ENCODE peak calls at places on chromosome 1, in four cellular contexts. X is K562, R is H1, J is HepG2. M is an unnamed sample.

GRCh38 chr1:39076127-39076798 is 50.1 kb downstream of the NDUFS5 start:
- DNase-seq in J (peak; percentile 81), X (peak; percentile 9), R (no peak), M (no peak)

GRCh38 chr1:55259906-55260608 is 44.9 kb upstream of the USP24 start:
- DNase-seq in J (no peak), R (no peak), X (no peak), M (peak; percentile 39)

GRCh38 chr1:38570576-38570975 is 289.0 kb downstream of the RRAGC start:
- DNase-seq in J (no peak), R (no peak), X (no peak), M (no peak)

GRCh38 chr1:169046671-169047070 is 59.8 kb upstream of the ATP1B1 start:
- DNase-seq in X (no peak), R (no peak), J (no peak), M (no peak)

GRCh38 chr1:47569681-47570470 is 132.0 kb downstream of the FOXD2 start:
- DNase-seq in R (no peak), J (peak; percentile 64), X (no peak), M (no peak)

GRCh38 chr1:2344121-2344681 is 47.2 kb downstream of the MORN1 start:
- DNase-seq in R (no peak), J (no peak), X (no peak), M (no peak)

GRCh38 chr1:43300661-43301094 is at the start of gene TIE1:
- DNase-seq in X (no peak), J (no peak), R (no peak), M (no peak)

GRCh38 chr1:246591504-246591903 is 25.2 kb downstream of the CNST start:
- DNase-seq in R (no peak), J (no peak), X (no peak), M (peak; percentile 67)

GRCh38 chr1:181178241-181178640 is 89.7 kb downstream of the IER5 start:
- DNase-seq in J (no peak), R (no peak), X (no peak), M (no peak)

GRCh38 chr1:160665330-160666078 is 18.7 kb upstream of the SLAMF1 start:
- DNase-seq in R (no peak), J (no peak), X (peak; percentile 29), M (no peak)

GRCh38 chr1:212364985-212365384 is 49.7 kb downstream of the PACC1 start:
- DNase-seq in J (no peak), R (no peak), X (no peak), M (no peak)

GRCh38 chr1:35533596-35533995 is 23.6 kb downstream of the KIAA0319L start:
- DNase-seq in X (peak; percentile 28), R (no peak), J (no peak), M (no peak)

GRCh38 chr1:173356211-173356762 is 120.8 kb upstream of the PRDX6 start:
- DNase-seq in R (no peak), J (no peak), X (no peak), M (peak; percentile 21)

GRCh38 chr1:5992814-5993552 is 758 bp upstream of the NPHP4 start:
- DNase-seq in X (peak; percentile 80), J (no peak), R (no peak), M (no peak)

GRCh38 chr1:220528049-220528678 is at the start of gene MARK1:
- DNase-seq in J (no peak), R (peak; percentile 70), X (peak; percentile 20), M (no peak)

GRCh38 chr1:27634166-27634981 is 611 bp downstream of the FGR start:
- DNase-seq in X (peak; percentile 68), J (no peak), R (peak; percentile 67), M (no peak)

GRCh38 chr1:64882574-64883255 is 83.6 kb downstream of the JAK1 start:
- DNase-seq in X (no peak), J (no peak), R (peak; percentile 33), M (no peak)

GRCh38 chr1:47935163-47935562 is 62.0 kb downstream of the TRABD2B start:
- DNase-seq in R (no peak), J (no peak), X (no peak), M (no peak)

GRCh38 chr1:181152892-181153633 is 64.6 kb downstream of the IER5 start:
- DNase-seq in J (no peak), X (peak; percentile 90), R (no peak), M (no peak)

GRCh38 chr1:6448749-6449631 is 17.0 kb downstream of the TNFRSF25 start:
- DNase-seq in R (peak; percentile 86), J (peak; percentile 50), X (peak; percentile 71), M (no peak)

GRCh38 chr1:65417729-65418128 is 2.7 kb upstream of the LEPR start:
- DNase-seq in R (no peak), J (no peak), X (no peak), M (no peak)

GRCh38 chr1:159000627-159001026 is 9.1 kb upstream of the IFI16 start:
- DNase-seq in R (no peak), X (no peak), J (no peak), M (no peak)

GRCh38 chr1:40161888-40162397 is 756 bp downstream of the RLF start:
- DNase-seq in J (no peak), R (no peak), X (peak; percentile 18), M (no peak)

GRCh38 chr1:234093741-234094140 is 189.3 kb downstream of the SLC35F3 start:
- DNase-seq in J (no peak), X (no peak), R (no peak), M (no peak)

GRCh38 chr1:212700892-212701819 is 1.5 kb upstream of the BATF3 start:
- DNase-seq in J (no peak), R (peak; percentile 63), X (peak; percentile 11), M (no peak)

GRCh38 chr1:209585672-209586071 is 2.2 kb downstream of the CAMK1G start:
- DNase-seq in J (no peak), X (no peak), R (peak; percentile 66), M (no peak)

GRCh38 chr1:81681570-81681969 is 119.2 kb upstream of the ADGRL2 start:
- DNase-seq in R (no peak), J (no peak), X (no peak), M (no peak)

GRCh38 chr1:10575616-10576015 is 100.9 kb downstream of the PEX14 start:
- DNase-seq in R (no peak), X (no peak), J (no peak), M (no peak)

DNA sequence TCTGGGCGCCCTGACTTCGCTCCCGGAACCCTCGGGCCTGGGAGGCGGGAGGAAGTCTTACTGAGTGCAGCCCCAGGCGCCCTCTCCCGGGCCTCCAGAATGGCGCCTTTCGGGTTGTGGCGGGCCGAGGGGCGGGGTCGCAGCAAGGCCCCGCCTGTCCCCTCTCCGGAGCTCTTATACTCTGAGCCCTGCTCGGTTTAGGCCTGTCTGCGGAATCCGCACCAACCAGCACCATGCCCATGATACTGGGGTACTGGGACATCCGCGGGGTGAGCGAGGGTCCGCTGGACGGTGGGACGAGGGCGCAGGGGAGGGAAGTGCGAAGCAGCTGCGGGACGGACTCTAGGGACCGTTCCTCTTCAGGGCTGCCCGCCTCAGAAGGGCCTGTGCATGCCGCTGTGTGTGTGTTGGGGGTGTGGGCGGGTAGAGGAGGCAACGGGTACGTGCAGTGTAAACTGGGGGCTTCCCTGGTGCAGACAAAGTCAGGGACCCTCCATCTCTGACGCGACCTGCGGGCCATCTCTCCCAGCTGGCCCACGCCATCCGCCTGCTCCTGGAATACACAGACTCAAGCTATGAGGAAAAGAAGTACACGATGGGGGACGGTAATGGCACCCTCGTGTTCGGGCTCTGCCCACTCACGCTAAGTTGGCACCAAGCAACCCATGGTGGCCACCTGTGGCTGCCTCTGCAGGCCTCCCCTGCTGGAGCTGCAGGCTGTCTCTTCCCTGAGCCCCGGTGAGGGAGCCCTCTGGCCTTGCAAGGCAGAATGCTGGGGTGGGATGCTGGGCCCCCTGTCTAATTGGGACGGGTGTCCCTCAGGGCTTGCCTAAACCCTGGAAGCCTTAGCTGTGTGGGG is at the start of gene GSTM1:
- DNase-seq in R (peak; percentile 89), J (no peak), X (no peak), M (peak; percentile 25)
- TF ChIP-seq BRCA1 in R (no peak), J (no peak), X (no peak), M (no peak)

GRCh38 chr1:204738506-204738905 is 53.0 kb upstream of the LRRN2 start:
- DNase-seq in X (no peak), J (no peak), R (no peak), M (no peak)
- TF ChIP-seq BRCA1 in X (no peak), J (no peak), R (no peak), M (no peak)

DNA sequence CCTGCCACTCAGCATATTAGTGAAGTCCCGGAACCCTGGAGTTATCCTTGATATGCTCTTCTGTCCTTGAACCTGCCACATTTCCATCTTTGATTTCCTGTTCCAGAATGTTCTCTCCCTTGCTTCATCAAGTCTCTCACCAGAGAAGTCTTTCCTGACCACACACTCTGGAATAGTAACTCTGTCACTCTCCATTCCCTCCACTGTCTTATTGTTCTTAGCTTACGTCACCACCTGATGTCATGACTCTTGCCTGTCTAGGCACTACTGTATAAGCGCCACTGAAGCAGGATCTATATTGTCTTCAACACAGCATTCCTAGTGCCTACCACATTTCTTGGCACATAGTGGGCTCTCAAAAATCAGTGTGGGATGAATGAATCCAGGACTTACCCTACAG is 65.4 kb upstream of the SMYD2 start:
- DNase-seq in J (no peak), X (no peak), R (no peak), M (no peak)
- TF ChIP-seq BRCA1 in J (no peak), X (no peak), R (no peak), M (no peak)

GRCh38 chr1:228367798-228368791 is 38.5 kb downstream of the TRIM11 start:
- DNase-seq in J (peak; percentile 64), R (no peak), X (peak; percentile 96), M (no peak)
- TF ChIP-seq BRCA1 in J (no peak), R (no peak), X (no peak), M (no peak)

GRCh38 chr1:85328713-85329376 is 52.4 kb upstream of the BCL10 start:
- DNase-seq in X (no peak), J (peak; percentile 97), R (no peak), M (no peak)
- TF ChIP-seq BRCA1 in X (no peak), J (no peak), R (no peak), M (no peak)